ENCODE peak calls at places on chromosomes 1 and 21, in ten cellular contexts. U, C, H, G, X, W, D, R, O and N are unnamed samples.

GRCh38 chr1:212513586-212513985 is 80.9 kb downstream of the NENF start:
- DNase-seq in U (no peak), C (no peak), H (no peak), G (no peak), X (no peak), W (no peak), D (peak; percentile 54), R (peak; percentile 30), O (no peak), N (no peak)

GRCh38 chr1:149884433-149885363 is 14.7 kb upstream of the BOLA1 start:
- DNase-seq in U (peak; percentile 54), C (peak; percentile 56), H (peak; percentile 62), G (no peak), X (no peak), W (peak; percentile 7), D (peak; percentile 50), R (peak; percentile 95), O (peak; percentile 52), N (no peak)

GRCh38 chr1:97423397-97423796 is 497.4 kb downstream of the DPYD start:
- DNase-seq in U (no peak), C (no peak), H (peak; percentile 42), G (no peak), X (no peak), W (no peak), D (no peak), R (no peak), O (no peak), N (no peak)

GRCh38 chr1:54485417-54485816 is 62.6 kb upstream of the ACOT11 start:
- DNase-seq in U (no peak), C (no peak), H (no peak), G (no peak), X (no peak), W (peak; percentile 68), D (no peak), R (peak; percentile 40), O (no peak), N (no peak)

GRCh38 chr1:117365350-117366280 is 1.6 kb upstream of the MAN1A2 start:
- DNase-seq in U (no peak), C (no peak), H (no peak), G (no peak), X (peak; percentile 47), W (peak; percentile 21), D (no peak), R (no peak), O (no peak), N (no peak)

GRCh38 chr1:45682942-45683341 is 3.4 kb downstream of the GPBP1L1 start:
- DNase-seq in U (no peak), C (no peak), H (no peak), G (no peak), X (no peak), W (no peak), D (no peak), R (no peak), O (no peak), N (no peak)

GRCh38 chr1:64309468-64309867 is 106.0 kb downstream of the UBE2U start:
- DNase-seq in U (no peak), C (no peak), H (no peak), G (no peak), X (no peak), W (no peak), D (no peak), R (no peak), O (no peak), N (no peak)

GRCh38 chr1:35386954-35387353 is 118.4 kb downstream of the ZMYM4 start:
- DNase-seq in U (no peak), C (no peak), H (no peak), G (no peak), X (no peak), W (no peak), D (no peak), R (no peak), O (no peak), N (no peak)

GRCh38 chr1:154413177-154413576 is 8.0 kb downstream of the IL6R start:
- DNase-seq in U (no peak), C (no peak), H (no peak), G (no peak), X (no peak), W (no peak), D (no peak), R (no peak), O (peak; percentile 70), N (no peak)

GRCh38 chr21:15138475-15138874 is 73.7 kb upstream of the NRIP1 start:
- DNase-seq in U (no peak), C (no peak), H (peak; percentile 13), G (no peak), X (no peak), W (no peak), D (no peak), R (peak; percentile 96), O (no peak), N (no peak)

GRCh38 chr1:197577580-197577979 is 197.7 kb downstream of the DENND1B start:
- DNase-seq in U (no peak), C (no peak), H (no peak), G (no peak), X (no peak), W (no peak), D (no peak), R (no peak), O (no peak), N (no peak)

GRCh38 chr1:145879775-145880174 is 5.9 kb downstream of the ANKRD35 start:
- DNase-seq in U (no peak), C (no peak), H (peak; percentile 99), G (no peak), X (no peak), W (no peak), D (no peak), R (no peak), O (no peak), N (no peak)

GRCh38 chr1:222098382-222098781 is 356.5 kb upstream of the DUSP10 start:
- DNase-seq in U (no peak), C (no peak), H (no peak), G (no peak), X (no peak), W (no peak), D (no peak), R (no peak), O (no peak), N (no peak)

GRCh38 chr1:211735208-211736170 is 60.1 kb upstream of the NEK2 start:
- DNase-seq in U (peak; percentile 95), C (no peak), H (no peak), G (no peak), X (peak; percentile 93), W (peak; percentile 74), D (peak; percentile 94), R (no peak), O (no peak), N (no peak)

GRCh38 chr1:231861541-231862481 is 235.2 kb downstream of the DISC1 start:
- DNase-seq in U (no peak), C (no peak), H (no peak), G (no peak), X (peak; percentile 68), W (peak; percentile 47), D (no peak), R (no peak), O (no peak), N (no peak)

GRCh38 chr1:27650146-27650526 is 15.2 kb upstream of the FGR start:
- DNase-seq in U (no peak), C (no peak), H (no peak), G (no peak), X (no peak), W (no peak), D (no peak), R (no peak), O (no peak), N (no peak)

GRCh38 chr1:31600641-31601040 is 16.8 kb upstream of the HCRTR1 start:
- DNase-seq in U (no peak), C (no peak), H (no peak), G (no peak), X (no peak), W (no peak), D (no peak), R (no peak), O (no peak), N (no peak)

GRCh38 chr1:5562331-5562730 is 429.9 kb downstream of the NPHP4 start:
- DNase-seq in U (no peak), C (no peak), H (no peak), G (no peak), X (no peak), W (no peak), D (no peak), R (no peak), O (no peak), N (no peak)

GRCh38 chr1:159996653-159997052 is 35.1 kb downstream of the PIGM start:
- DNase-seq in U (peak; percentile 84), C (no peak), H (no peak), G (no peak), X (peak; percentile 88), W (peak; percentile 90), D (peak; percentile 94), R (no peak), O (no peak), N (no peak)

GRCh38 chr1:246200225-246200624 is 306.9 kb downstream of the SMYD3 start:
- DNase-seq in U (no peak), C (no peak), H (no peak), G (no peak), X (no peak), W (no peak), D (no peak), R (no peak), O (no peak), N (no peak)

GRCh38 chr1:240399381-240399780 is 212.6 kb downstream of the GREM2 start:
- DNase-seq in U (peak; percentile 86), C (no peak), H (no peak), G (no peak), X (peak; percentile 85), W (peak; percentile 77), D (peak; percentile 65), R (peak; percentile 28), O (no peak), N (no peak)

GRCh38 chr1:61135286-61135685 is 52.9 kb downstream of the NFIA start:
- DNase-seq in U (no peak), C (no peak), H (no peak), G (no peak), X (no peak), W (no peak), D (no peak), R (no peak), O (no peak), N (no peak)

GRCh38 chr1:32396482-32396881 is 2.2 kb upstream of the BSDC1 start:
- DNase-seq in U (no peak), C (no peak), H (no peak), G (no peak), X (no peak), W (no peak), D (no peak), R (no peak), O (no peak), N (no peak)

GRCh38 chr1:216944864-216945505 is 221.8 kb upstream of the ESRRG start:
- DNase-seq in U (no peak), C (no peak), H (no peak), G (no peak), X (no peak), W (no peak), D (no peak), R (peak; percentile 14), O (no peak), N (no peak)

GRCh38 chr1:25683177-25683576 is 66.6 kb downstream of the MAN1C1 start:
- DNase-seq in U (no peak), C (no peak), H (no peak), G (no peak), X (no peak), W (no peak), D (no peak), R (no peak), O (no peak), N (no peak)

GRCh38 chr1:57824535-57824934 is 400.7 kb upstream of the DAB1 start:
- DNase-seq in U (no peak), C (no peak), H (peak; percentile 11), G (no peak), X (no peak), W (peak; percentile 87), D (no peak), R (no peak), O (no peak), N (no peak)

GRCh38 chr21:26115346-26115745 is 55.2 kb downstream of the APP start:
- DNase-seq in U (peak; percentile 27), C (no peak), H (peak; percentile 87), G (no peak), X (no peak), W (no peak), D (no peak), R (peak; percentile 35), O (no peak), N (no peak)

GRCh38 chr1:226779536-226779935 is 40.5 kb upstream of the ITPKB start:
- DNase-seq in U (peak; percentile 22), C (no peak), H (no peak), G (no peak), X (no peak), W (no peak), D (no peak), R (no peak), O (no peak), N (no peak)